ENCODE peak calls at places on chromosome 9, in five cellular contexts. V is activated naive CD4-positive, alpha-beta T cell treated with anti-CD3 and anti-CD28 coated beads, Interleukin-2, amount 50 U/mL, for 16 hours; W is NCI-H1436; D is mammary epithelial cell; O is fibroblast of mammary gland. F is an unnamed sample.

GRCh38 chr9:126684345-126684744 is 70.6 kb downstream of the LMX1B start:
- DNase-seq in V (no peak), D (peak; percentile 72), W (no peak), O (no peak), F (peak; percentile 58)

GRCh38 chr9:79800578-79800977 is 228.8 kb downstream of the TLE4 start:
- DNase-seq in V (no peak), D (no peak), O (no peak), W (no peak), F (no peak)

GRCh38 chr9:445033-445432 is 230.4 kb downstream of the DOCK8 start:
- DNase-seq in W (no peak), D (no peak), V (no peak), O (peak; percentile 53), F (no peak)

GRCh38 chr9:134165357-134166315 is 1.3 kb upstream of the RNU6ATAC start:
- DNase-seq in D (peak; percentile 27), W (no peak), V (peak; percentile 57), O (peak; percentile 54), F (peak; percentile 60)

GRCh38 chr9:69818946-69819345 is 1.7 kb upstream of the CFAP95 start:
- DNase-seq in D (no peak), V (no peak), W (no peak), O (no peak), F (no peak)

GRCh38 chr9:125829743-125830142 is 82.6 kb downstream of the PBX3 start:
- DNase-seq in D (no peak), W (no peak), V (peak; percentile 42), O (peak; percentile 25), F (no peak)

GRCh38 chr9:133787749-133788015 is 49.5 kb upstream of the SARDH start:
- DNase-seq in V (no peak), O (peak; percentile 11), W (no peak), D (peak; percentile 8), F (no peak)

GRCh38 chr9:75892168-75892901 is 1.9 kb downstream of the PCSK5 start:
- DNase-seq in D (peak; percentile 63), W (no peak), V (peak; percentile 40), O (peak; percentile 12), F (no peak)

GRCh38 chr9:96169488-96169887 is 132.5 kb downstream of the HSD17B3 start:
- DNase-seq in D (no peak), O (no peak), V (no peak), W (no peak), F (no peak)

GRCh38 chr9:33440609-33441008 is 6.8 kb downstream of the AQP3 start:
- DNase-seq in O (no peak), D (no peak), W (no peak), V (no peak), F (no peak)

GRCh38 chr9:94813379-94813778 is 86.9 kb downstream of the AOPEP start:
- DNase-seq in V (no peak), D (no peak), W (peak; percentile 39), O (no peak), F (no peak)

GRCh38 chr9:129491486-129491855 is 129.4 kb downstream of the C9orf50 start:
- DNase-seq in O (peak; percentile 50), W (no peak), V (no peak), D (no peak), F (no peak)

GRCh38 chr9:33162721-33163311 is 4.3 kb downstream of the B4GALT1 start:
- DNase-seq in O (peak; percentile 98), V (no peak), W (no peak), D (peak; percentile 91), F (no peak)

GRCh38 chr9:27033815-27034403 is 28.4 kb upstream of the LRRC19 start:
- DNase-seq in D (peak; percentile 41), V (peak; percentile 41), W (peak; percentile 35), O (peak; percentile 57), F (no peak)

GRCh38 chr9:134916161-134916665 is 1.5 kb downstream of the FCN1 start:
- DNase-seq in W (no peak), O (no peak), V (no peak), D (no peak), F (no peak)

GRCh38 chr9:94920439-94920951 is 194.0 kb downstream of the AOPEP start:
- DNase-seq in W (no peak), O (peak; percentile 90), D (no peak), V (no peak), F (no peak)

GRCh38 chr9:98708933-98709911 is at the start of gene GABBR2:
- DNase-seq in W (peak; percentile 21), V (no peak), D (no peak), O (no peak), F (no peak)

GRCh38 chr9:123953601-123954011 is 23.7 kb upstream of the DENND1A start:
- DNase-seq in D (no peak), V (peak; percentile 16), W (no peak), O (peak; percentile 64), F (no peak)

GRCh38 chr9:132536124-132536523 is 46.3 kb upstream of the BARHL1 start:
- DNase-seq in D (no peak), W (no peak), V (no peak), O (no peak), F (no peak)

GRCh38 chr9:134995792-134996120 is 78.0 kb upstream of the FCN1 start:
- DNase-seq in O (peak; percentile 8), W (no peak), D (no peak), V (no peak), F (no peak)

GRCh38 chr9:69060766-69061165 is 25.2 kb downstream of the FXN start:
- DNase-seq in W (no peak), D (no peak), V (no peak), O (no peak), F (no peak)

GRCh38 chr9:12819436-12820185 is 44.8 kb downstream of the LURAP1L start:
- DNase-seq in D (no peak), V (no peak), W (no peak), O (peak; percentile 69), F (no peak)

GRCh38 chr9:4077499-4078102 is 222.3 kb downstream of the GLIS3 start:
- DNase-seq in D (peak; percentile 59), W (peak; percentile 31), O (peak; percentile 90), V (peak; percentile 26), F (peak; percentile 19)

GRCh38 chr9:24602687-24603352 is 57.1 kb upstream of the IZUMO3 start:
- DNase-seq in V (no peak), O (peak; percentile 35), D (peak; percentile 89), W (no peak), F (peak; percentile 5)

GRCh38 chr9:113516840-113517577 is 53.5 kb downstream of the RGS3 start:
- DNase-seq in V (peak; percentile 58), D (no peak), O (no peak), W (no peak), F (no peak)

GRCh38 chr9:74762950-74763349 is 124.8 kb downstream of the TRPM6 start:
- DNase-seq in V (no peak), W (no peak), O (no peak), D (no peak), F (no peak)

GRCh38 chr9:113492343-113493079 is 29.0 kb downstream of the RGS3 start:
- DNase-seq in W (peak; percentile 7), V (no peak), D (peak; percentile 5), O (peak; percentile 26), F (no peak)

GRCh38 chr9:80285325-80285724 is 713.6 kb downstream of the TLE4 start:
- DNase-seq in W (no peak), V (no peak), O (peak; percentile 2), D (peak; percentile 13), F (no peak)

GRCh38 chr9:109355564-109356297 is 34.9 kb upstream of the EPB41L4B start:
- DNase-seq in W (no peak), V (no peak), O (no peak), D (peak; percentile 52), F (no peak)